ENCODE peak calls at places on chromosomes 3 and 15, in eight cellular contexts. V, A, B, Q, N, W, U and H are unnamed samples.

GRCh38 chr3:111071257-111072015 is at the start of gene NECTIN3:
- DNase-seq in V (peak; percentile 95), A (peak; percentile 90), B (peak; percentile 96), Q (peak; percentile 95), N (peak; percentile 96), W (peak; percentile 99), U (peak; percentile 93), H (peak; percentile 98)

GRCh38 chr15:79923068-79923514 is 26.3 kb upstream of the MTHFS start:
- DNase-seq in V (peak; percentile 45), A (peak; percentile 14), B (peak; percentile 87), Q (peak; percentile 80), N (peak; percentile 81), W (peak; percentile 38), U (peak; percentile 67), H (peak; percentile 69)

GRCh38 chr3:169147246-169148008 is 516.1 kb downstream of the MECOM start:
- DNase-seq in V (peak; percentile 27), A (no peak), B (peak; percentile 71), Q (peak; percentile 53), N (peak; percentile 60), W (peak; percentile 86), U (peak; percentile 35), H (peak; percentile 65)

GRCh38 chr15:79872358-79873017 is 24.3 kb downstream of the MTHFS start:
- DNase-seq in V (no peak), A (no peak), B (no peak), Q (no peak), N (no peak), W (no peak), U (no peak), H (no peak)

GRCh38 chr15:75669191-75669878 is 21.6 kb downstream of the SNX33 start:
- DNase-seq in V (no peak), A (no peak), B (no peak), Q (no peak), N (no peak), W (no peak), U (peak; percentile 86), H (peak; percentile 45)

GRCh38 chr3:31724681-31725080 is 192.0 kb downstream of the STT3B start:
- DNase-seq in V (no peak), A (no peak), B (no peak), Q (no peak), N (no peak), W (peak; percentile 49), U (no peak), H (no peak)

GRCh38 chr3:125045965-125046364 is 9.8 kb downstream of the HEG1 start:
- DNase-seq in V (no peak), A (no peak), B (no peak), Q (no peak), N (no peak), W (peak; percentile 78), U (no peak), H (peak; percentile 58)

GRCh38 chr3:139534992-139535879 is 4.3 kb downstream of the RBP1 start:
- DNase-seq in V (peak; percentile 86), A (peak; percentile 21), B (no peak), Q (peak; percentile 70), N (no peak), W (peak; percentile 90), U (peak; percentile 95), H (peak; percentile 84)

GRCh38 chr3:81218023-81218422 is 543.4 kb downstream of the GBE1 start:
- DNase-seq in V (no peak), A (no peak), B (no peak), Q (no peak), N (no peak), W (peak; percentile 39), U (no peak), H (no peak)

GRCh38 chr15:66008920-66009572 is 139.8 kb downstream of the RAB11A start:
- DNase-seq in V (no peak), A (no peak), B (peak; percentile 54), Q (no peak), N (peak; percentile 80), W (no peak), U (no peak), H (peak; percentile 48)

GRCh38 chr3:66386925-66387650 is 113.7 kb downstream of the LRIG1 start:
- DNase-seq in V (no peak), A (no peak), B (no peak), Q (no peak), N (no peak), W (no peak), U (no peak), H (no peak)

GRCh38 chr3:50517721-50518206 is 14.3 kb upstream of the CACNA2D2 start:
- DNase-seq in V (no peak), A (no peak), B (no peak), Q (no peak), N (no peak), W (no peak), U (no peak), H (no peak)

GRCh38 chr3:50519471-50520089 is 16.1 kb upstream of the CACNA2D2 start:
- DNase-seq in V (peak; percentile 48), A (peak; percentile 60), B (peak; percentile 80), Q (peak; percentile 73), N (peak; percentile 77), W (peak; percentile 37), U (peak; percentile 79), H (peak; percentile 22)

GRCh38 chr3:50518441-50518840 is 15.0 kb upstream of the CACNA2D2 start:
- DNase-seq in V (no peak), A (no peak), B (no peak), Q (no peak), N (no peak), W (no peak), U (no peak), H (no peak)

GRCh38 chr3:50515565-50516047 is 12.2 kb upstream of the CACNA2D2 start:
- DNase-seq in V (no peak), A (no peak), B (peak; percentile 39), Q (peak; percentile 71), N (peak; percentile 28), W (no peak), U (no peak), H (no peak)

GRCh38 chr3:50516048-50516871 is 12.8 kb upstream of the CACNA2D2 start:
- DNase-seq in V (no peak), A (no peak), B (peak; percentile 36), Q (peak; percentile 79), N (peak; percentile 22), W (peak; percentile 12), U (peak; percentile 27), H (no peak)
- H3K4me3 ChIP-seq in V (peak overlapping the region; percentile 30), A (no peak overlapping the region), B (no peak overlapping the region), Q (peak overlapping the region; percentile 15), N (no peak overlapping the region), W (no peak overlapping the region), U (no peak overlapping the region), H (no peak overlapping the region)

GRCh38 chr3:140972833-140973232 is 31.2 kb downstream of the SLC25A36 start:
- DNase-seq in V (no peak), A (no peak), B (no peak), Q (no peak), N (no peak), W (peak; percentile 48), U (no peak), H (no peak)
- H3K36me3 ChIP-seq in V (peaks cover 27% of the 10 kb centered on the region), A (no peaks in the 10 kb centered on the region), B (no peaks in the 10 kb centered on the region), Q (peaks cover 3% of the 10 kb centered on the region), N (no peaks in the 10 kb centered on the region), W (no peaks in the 10 kb centered on the region), U (peaks cover 3% of the 10 kb centered on the region), H (peaks cover 43% of the 10 kb centered on the region)

GRCh38 chr3:44762170-44762677 is 630 bp downstream of the KIF15 start:
- DNase-seq in V (no peak), A (no peak), B (no peak), Q (no peak), N (no peak), W (peak; percentile 14), U (no peak), H (no peak)

GRCh38 chr3:44761347-44762169 is at the start of the genes KIAA1143 and KIF15:
- DNase-seq in V (peak; percentile 92), A (peak; percentile 92), B (peak; percentile 98), Q (peak; percentile 98), N (peak; percentile 98), W (peak; percentile 95), U (peak; percentile 97), H (peak; percentile 90)

GRCh38 chr3:44764248-44764647 is 2.7 kb downstream of the KIF15 start:
- DNase-seq in V (no peak), A (no peak), B (no peak), Q (no peak), N (no peak), W (no peak), U (no peak), H (no peak)

GRCh38 chr3:44762690-44763089 is 1.1 kb downstream of the KIF15 start:
- DNase-seq in V (no peak), A (no peak), B (no peak), Q (no peak), N (no peak), W (no peak), U (no peak), H (no peak)
- H3K9me3 ChIP-seq in V (no peaks in the 10 kb centered on the region), A (peaks cover 14% of the 10 kb centered on the region), B (peaks cover 25% of the 10 kb centered on the region), Q (peaks cover 9% of the 10 kb centered on the region), N (peaks cover 4% of the 10 kb centered on the region), W (no peaks in the 10 kb centered on the region), U (no peaks in the 10 kb centered on the region), H (peaks cover 14% of the 10 kb centered on the region)

GRCh38 chr15:57557810-57558209 is 33.9 kb upstream of the MYZAP start:
- DNase-seq in V (no peak), A (no peak), B (no peak), Q (no peak), N (no peak), W (no peak), U (no peak), H (no peak)
- H3K4me3 ChIP-seq in V (no peak overlapping the region), A (no peak overlapping the region), B (no peak overlapping the region), Q (no peak overlapping the region), N (no peak overlapping the region), W (no peak overlapping the region), U (no peak overlapping the region), H (no peak overlapping the region)

DNA sequence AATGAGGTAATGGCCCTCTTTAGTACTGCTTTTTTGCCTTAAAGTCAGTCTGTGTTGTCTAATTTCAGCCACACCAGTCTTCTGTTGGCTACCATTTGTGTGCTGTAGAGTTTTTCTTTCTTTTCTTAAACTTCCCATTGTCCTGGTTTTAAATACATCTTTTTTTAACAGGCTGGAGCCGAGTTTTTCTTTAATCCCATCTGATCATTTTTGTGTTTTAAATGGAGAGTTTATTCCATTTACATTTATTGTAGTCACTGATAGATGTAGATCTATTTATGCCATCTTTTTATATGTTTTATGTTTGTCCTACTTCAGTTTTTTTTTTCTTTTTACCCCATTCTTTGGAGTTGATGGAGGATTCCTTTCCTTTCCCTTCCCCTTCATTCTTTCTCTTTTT is 49.5 kb downstream of the SNRK start:
- DNase-seq in V (no peak), A (no peak), B (no peak), Q (no peak), N (no peak), W (no peak), U (no peak), H (no peak)
- H3K36me3 ChIP-seq in V (peaks cover 81% of the 10 kb centered on the region), A (peaks cover 34% of the 10 kb centered on the region), B (no peaks in the 10 kb centered on the region), Q (peaks cover 9% of the 10 kb centered on the region), N (no peaks in the 10 kb centered on the region), W (no peaks in the 10 kb centered on the region), U (peaks cover 16% of the 10 kb centered on the region), H (peaks cover 17% of the 10 kb centered on the region)

GRCh38 chr3:137304313-137305056 is 346.7 kb downstream of the IL20RB start:
- DNase-seq in V (no peak), A (no peak), B (no peak), Q (no peak), N (no peak), W (no peak), U (no peak), H (no peak)
- H3K9me3 ChIP-seq in V (no peaks in the 10 kb centered on the region), A (peaks cover 5% of the 10 kb centered on the region), B (no peaks in the 10 kb centered on the region), Q (peaks cover 5% of the 10 kb centered on the region), N (no peaks in the 10 kb centered on the region), W (no peaks in the 10 kb centered on the region), U (no peaks in the 10 kb centered on the region), H (no peaks in the 10 kb centered on the region)

GRCh38 chr15:38882226-38882625 is 317.6 kb upstream of the RASGRP1 start:
- DNase-seq in V (no peak), A (no peak), B (no peak), Q (no peak), N (no peak), W (no peak), U (no peak), H (no peak)
- H3K4me3 ChIP-seq in V (no peak overlapping the region), A (no peak overlapping the region), B (no peak overlapping the region), Q (no peak overlapping the region), N (no peak overlapping the region), W (no peak overlapping the region), U (no peak overlapping the region), H (no peak overlapping the region)

GRCh38 chr3:71046791-71047190 is 536.7 kb downstream of the FOXP1 start:
- DNase-seq in V (no peak), A (no peak), B (no peak), Q (no peak), N (no peak), W (no peak), U (no peak), H (no peak)
- H3K36me3 ChIP-seq in V (peaks cover 30% of the 10 kb centered on the region), A (no peaks in the 10 kb centered on the region), B (no peaks in the 10 kb centered on the region), Q (peaks cover 6% of the 10 kb centered on the region), N (no peaks in the 10 kb centered on the region), W (peaks cover 18% of the 10 kb centered on the region), U (peaks cover 7% of the 10 kb centered on the region), H (peaks cover 15% of the 10 kb centered on the region)